ENCODE peak calls at places on chromosomes 16 and 17, in five cellular contexts. One of them, this sample, is unnamed.

GRCh38 chr16:1706386-1707192 is 594 bp downstream of the MAPK8IP3 start:
- DNase-seq in PC-3: no peak
- DNase-seq in A549: no peak
- DNase-seq in OCI-LY7: peak; percentile 63
- DNase-seq in uterus: no peak
- DNase-seq in this sample: peak; percentile 12

GRCh38 chr16:369866-370436 is 387 bp downstream of the MRPL28 start:
- DNase-seq in OCI-LY7: no peak
- DNase-seq in PC-3: peak; percentile 9
- DNase-seq in A549: no peak
- DNase-seq in uterus: no peak
- DNase-seq in this sample: no peak

GRCh38 chr17:73643012-73643845 is 1.0 kb downstream of the SDK2 start:
- DNase-seq in OCI-LY7: no peak
- DNase-seq in PC-3: peak; percentile 17
- DNase-seq in uterus: no peak
- DNase-seq in A549: peak; percentile 64
- DNase-seq in this sample: no peak

GRCh38 chr16:68711421-68712139 is 25.5 kb upstream of the CDH1 start:
- DNase-seq in A549: no peak
- DNase-seq in OCI-LY7: no peak
- DNase-seq in uterus: no peak
- DNase-seq in PC-3: no peak
- DNase-seq in this sample: no peak

GRCh38 chr17:41772218-41772585 is 14.3 kb downstream of the JUP start:
- DNase-seq in PC-3: peak; percentile 82
- DNase-seq in uterus: no peak
- DNase-seq in A549: no peak
- DNase-seq in OCI-LY7: no peak
- DNase-seq in this sample: no peak

GRCh38 chr17:3594056-3594810 is 15.0 kb downstream of the TRPV1 start:
- DNase-seq in OCI-LY7: no peak
- DNase-seq in A549: no peak
- DNase-seq in PC-3: peak; percentile 74
- DNase-seq in uterus: no peak
- DNase-seq in this sample: peak; percentile 37

GRCh38 chr17:81705518-81706231 is 2.5 kb downstream of the MRPL12 start:
- DNase-seq in OCI-LY7: no peak
- DNase-seq in uterus: no peak
- DNase-seq in PC-3: no peak
- DNase-seq in A549: no peak
- DNase-seq in this sample: no peak

GRCh38 chr17:8147141-8147804 is 4.9 kb downstream of the PER1 start:
- DNase-seq in OCI-LY7: no peak
- DNase-seq in A549: no peak
- DNase-seq in PC-3: no peak
- DNase-seq in uterus: no peak
- DNase-seq in this sample: no peak

GRCh38 chr16:75472908-75473877 is 8.7 kb upstream of the TMEM170A start:
- DNase-seq in A549: no peak
- DNase-seq in uterus: no peak
- DNase-seq in OCI-LY7: no peak
- DNase-seq in PC-3: no peak
- DNase-seq in this sample: no peak

GRCh38 chr16:77540656-77541055 is 105.8 kb upstream of the ADAMTS18 start:
- DNase-seq in PC-3: no peak
- DNase-seq in uterus: no peak
- DNase-seq in A549: no peak
- DNase-seq in OCI-LY7: no peak
- DNase-seq in this sample: no peak

GRCh38 chr17:46191332-46192210 is 1.7 kb downstream of the KANSL1 start:
- DNase-seq in OCI-LY7: peak; percentile 49
- DNase-seq in uterus: no peak
- DNase-seq in A549: peak; percentile 64
- DNase-seq in PC-3: peak; percentile 32
- DNase-seq in this sample: no peak

GRCh38 chr17:2369551-2370210 is 31.2 kb downstream of the MNT start:
- DNase-seq in A549: no peak
- DNase-seq in OCI-LY7: peak; percentile 28
- DNase-seq in PC-3: no peak
- DNase-seq in uterus: no peak
- DNase-seq in this sample: no peak

GRCh38 chr16:52456368-52456767 is 90.6 kb downstream of the TOX3 start:
- DNase-seq in uterus: no peak
- DNase-seq in OCI-LY7: no peak
- DNase-seq in A549: no peak
- DNase-seq in PC-3: no peak
- DNase-seq in this sample: no peak

GRCh38 chr17:55722742-55723487 is at the start of gene TMEM100:
- DNase-seq in PC-3: no peak
- DNase-seq in A549: no peak
- DNase-seq in OCI-LY7: no peak
- DNase-seq in uterus: peak; percentile 70
- DNase-seq in this sample: peak; percentile 53

GRCh38 chr16:83137326-83137770 is 510.6 kb downstream of the CDH13 start:
- DNase-seq in uterus: peak; percentile 33
- DNase-seq in PC-3: peak; percentile 58
- DNase-seq in OCI-LY7: peak; percentile 93
- DNase-seq in A549: peak; percentile 5
- DNase-seq in this sample: no peak

GRCh38 chr17:51820766-51821165 is 337.7 kb downstream of the CA10 start:
- DNase-seq in A549: no peak
- DNase-seq in OCI-LY7: no peak
- DNase-seq in PC-3: no peak
- DNase-seq in uterus: no peak
- DNase-seq in this sample: no peak

GRCh38 chr16:56196381-56196780 is 5.1 kb downstream of the GNAO1 start:
- DNase-seq in uterus: no peak
- DNase-seq in OCI-LY7: no peak
- DNase-seq in A549: no peak
- DNase-seq in PC-3: no peak
- DNase-seq in this sample: no peak

GRCh38 chr16:17470002-17470870 is 524 bp downstream of the XYLT1 start:
- DNase-seq in PC-3: no peak
- DNase-seq in uterus: peak; percentile 41
- DNase-seq in A549: no peak
- DNase-seq in OCI-LY7: peak; percentile 55
- DNase-seq in this sample: no peak

GRCh38 chr16:82728901-82729300 is 102.1 kb downstream of the CDH13 start:
- DNase-seq in uterus: no peak
- DNase-seq in A549: no peak
- DNase-seq in OCI-LY7: peak; percentile 1
- DNase-seq in PC-3: no peak
- DNase-seq in this sample: no peak

GRCh38 chr16:81797443-81797842 is 18.4 kb downstream of the PLCG2 start:
- DNase-seq in PC-3: no peak
- DNase-seq in A549: no peak
- DNase-seq in OCI-LY7: peak; percentile 80
- DNase-seq in uterus: no peak
- DNase-seq in this sample: no peak

GRCh38 chr17:43556292-43556691 is 10.2 kb upstream of the ETV4 start:
- DNase-seq in uterus: no peak
- DNase-seq in OCI-LY7: no peak
- DNase-seq in A549: peak; percentile 95
- DNase-seq in PC-3: peak; percentile 87
- DNase-seq in this sample: peak; percentile 56

GRCh38 chr16:57863434-57864160 is 61.3 kb upstream of the KIFC3 start:
- DNase-seq in A549: peak; percentile 86
- DNase-seq in uterus: peak; percentile 69
- DNase-seq in OCI-LY7: no peak
- DNase-seq in PC-3: peak; percentile 71
- DNase-seq in this sample: peak; percentile 38

GRCh38 chr17:33291248-33292183 is 1.6 kb downstream of the ASIC2 start:
- DNase-seq in PC-3: no peak
- DNase-seq in OCI-LY7: no peak
- DNase-seq in A549: peak; percentile 66
- DNase-seq in uterus: no peak
- DNase-seq in this sample: no peak

GRCh38 chr16:69273009-69273408 is 38.1 kb upstream of the VPS4A start:
- DNase-seq in uterus: no peak
- DNase-seq in PC-3: no peak
- DNase-seq in A549: no peak
- DNase-seq in OCI-LY7: no peak
- DNase-seq in this sample: no peak

GRCh38 chr16:87806608-87807546 is 41.1 kb upstream of the KLHDC4 start:
- DNase-seq in uterus: no peak
- DNase-seq in PC-3: peak; percentile 68
- DNase-seq in A549: peak; percentile 85
- DNase-seq in OCI-LY7: peak; percentile 95
- DNase-seq in this sample: no peak

GRCh38 chr16:23567602-23568001 is 10.1 kb downstream of the UBFD1 start:
- DNase-seq in uterus: no peak
- DNase-seq in OCI-LY7: no peak
- DNase-seq in PC-3: no peak
- DNase-seq in A549: no peak
- DNase-seq in this sample: no peak

GRCh38 chr16:22008215-22009142 is 568 bp downstream of the MOSMO start:
- DNase-seq in A549: peak; percentile 16
- DNase-seq in uterus: peak; percentile 28
- DNase-seq in PC-3: no peak
- DNase-seq in OCI-LY7: peak; percentile 25
- DNase-seq in this sample: no peak

GRCh38 chr17:50935201-50936124 is 69.3 kb upstream of the TOB1 start:
- DNase-seq in OCI-LY7: no peak
- DNase-seq in uterus: no peak
- DNase-seq in A549: peak; percentile 98
- DNase-seq in PC-3: peak; percentile 77
- DNase-seq in this sample: peak; percentile 98

GRCh38 chr16:89575247-89576172 is at the start of gene CPNE7:
- DNase-seq in OCI-LY7: no peak
- DNase-seq in uterus: no peak
- DNase-seq in A549: peak; percentile 32
- DNase-seq in PC-3: no peak
- DNase-seq in this sample: no peak

GRCh38 chr17:36085710-36086268 is 4.2 kb downstream of the CCL3 start:
- DNase-seq in uterus: no peak
- DNase-seq in OCI-LY7: no peak
- DNase-seq in A549: no peak
- DNase-seq in PC-3: no peak
- DNase-seq in this sample: no peak

GRCh38 chr17:36092228-36092627 is 2.3 kb upstream of the CCL3 start:
- DNase-seq in OCI-LY7: no peak
- DNase-seq in A549: no peak
- DNase-seq in PC-3: no peak
- DNase-seq in uterus: no peak
- DNase-seq in this sample: no peak

GRCh38 chr17:36094232-36094631 is 4.3 kb upstream of the CCL3 start:
- DNase-seq in A549: no peak
- DNase-seq in PC-3: no peak
- DNase-seq in OCI-LY7: no peak
- DNase-seq in uterus: no peak
- DNase-seq in this sample: no peak

GRCh38 chr17:36088559-36089376 is 1.2 kb downstream of the CCL3 start:
- DNase-seq in OCI-LY7: no peak
- DNase-seq in PC-3: no peak
- DNase-seq in uterus: no peak
- DNase-seq in A549: no peak
- DNase-seq in this sample: no peak

DNA sequence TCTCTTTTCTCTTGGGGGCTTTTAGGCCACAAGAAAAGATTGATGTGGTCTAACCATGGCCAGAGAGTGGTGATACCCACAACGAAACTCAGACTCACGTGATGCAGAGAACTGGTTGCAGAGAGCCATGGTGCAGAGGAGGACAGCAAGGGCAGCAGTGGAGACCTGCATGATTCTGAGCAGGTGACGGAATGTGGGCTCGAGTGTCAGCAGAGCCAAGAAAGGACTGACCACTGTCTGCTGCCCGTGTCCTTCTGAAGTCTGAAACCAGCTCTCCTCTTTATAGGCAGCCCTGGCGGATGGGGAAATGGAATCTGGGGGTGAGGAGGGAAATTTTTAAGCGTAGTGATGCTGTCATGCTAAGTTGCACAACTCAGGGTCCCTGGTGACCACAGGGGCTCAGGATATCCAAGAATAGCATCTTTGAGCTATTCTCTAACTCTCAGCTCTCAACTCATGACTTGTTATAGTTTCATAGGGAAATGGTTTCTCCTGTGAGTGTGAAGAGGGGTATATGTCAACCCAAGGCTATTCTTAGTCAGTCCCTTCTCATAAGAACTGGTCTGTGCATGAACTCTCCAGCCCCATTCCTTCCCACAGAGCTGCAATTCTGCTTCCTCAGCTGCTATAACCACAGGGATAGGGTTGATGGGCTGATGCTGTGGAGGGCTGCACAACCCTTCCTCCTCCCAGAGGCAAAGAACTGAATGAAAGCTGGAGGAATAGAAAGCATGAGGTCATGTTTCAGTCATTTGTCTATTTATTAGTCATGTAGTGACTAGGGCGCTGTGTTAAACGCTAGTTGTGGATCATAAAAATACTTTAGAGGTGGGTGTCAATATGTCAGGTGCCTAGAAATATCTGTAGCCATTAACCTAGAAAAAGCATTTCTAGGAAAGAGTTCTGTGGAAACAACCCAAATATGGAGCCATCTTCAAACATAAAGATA is at the start of gene CCL3:
- DNase-seq in PC-3: peak; percentile 2
- DNase-seq in OCI-LY7: peak; percentile 51
- DNase-seq in uterus: no peak
- DNase-seq in A549: no peak
- DNase-seq in this sample: no peak
- H3K4me1 ChIP-seq in PC-3: no peaks in the 10 kb centered on the region
- H3K4me1 ChIP-seq in OCI-LY7: peaks cover 16% of the 10 kb centered on the region
- H3K4me1 ChIP-seq in uterus: no peaks in the 10 kb centered on the region
- H3K4me1 ChIP-seq in A549: no peaks in the 10 kb centered on the region
- H3K4me1 ChIP-seq in this sample: no peaks in the 10 kb centered on the region

DNA sequence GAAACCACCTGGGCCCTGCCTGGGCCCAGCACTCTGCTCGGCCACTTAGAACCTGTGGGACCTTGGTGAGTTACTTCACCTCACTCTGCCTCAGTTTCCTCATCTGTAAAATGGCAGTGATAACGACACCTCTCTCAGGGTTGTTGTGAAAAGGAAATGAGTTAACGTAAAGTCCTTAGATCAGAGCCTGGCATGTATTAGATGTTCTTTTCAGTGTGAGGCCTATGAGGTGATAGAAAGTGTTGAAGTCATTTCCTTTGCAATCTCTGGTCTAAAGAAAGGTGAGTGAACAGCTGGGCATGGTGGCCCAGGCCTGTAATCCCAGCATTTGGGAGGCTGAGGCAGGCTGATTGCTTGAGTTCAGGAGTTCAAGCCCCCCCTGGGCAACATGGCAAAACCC is 51.7 kb upstream of the LGALS9 start:
- DNase-seq in A549: no peak
- DNase-seq in PC-3: no peak
- DNase-seq in OCI-LY7: no peak
- DNase-seq in uterus: no peak
- DNase-seq in this sample: no peak
- H3K27ac ChIP-seq in A549: no peak overlapping the region
- H3K27ac ChIP-seq in PC-3: no peak overlapping the region
- H3K27ac ChIP-seq in OCI-LY7: no peak overlapping the region
- H3K27ac ChIP-seq in uterus: no peak overlapping the region
- H3K27ac ChIP-seq in this sample: peak overlapping the region; percentile 99

GRCh38 chr16:70417661-70418060 is 21.2 kb downstream of the ST3GAL2 start:
- DNase-seq in uterus: no peak
- DNase-seq in A549: no peak
- DNase-seq in PC-3: no peak
- DNase-seq in OCI-LY7: no peak
- DNase-seq in this sample: no peak
- H3K4me1 ChIP-seq in uterus: peaks cover 6% of the 10 kb centered on the region
- H3K4me1 ChIP-seq in A549: peaks cover 20% of the 10 kb centered on the region
- H3K4me1 ChIP-seq in PC-3: no peaks in the 10 kb centered on the region
- H3K4me1 ChIP-seq in OCI-LY7: peaks cover 64% of the 10 kb centered on the region
- H3K4me1 ChIP-seq in this sample: peaks cover 76% of the 10 kb centered on the region

GRCh38 chr16:48442379-48442778 is 57.2 kb upstream of the SIAH1 start:
- DNase-seq in A549: no peak
- DNase-seq in uterus: no peak
- DNase-seq in OCI-LY7: no peak
- DNase-seq in PC-3: no peak
- DNase-seq in this sample: no peak
- H3K27ac ChIP-seq in A549: peak overlapping the region; percentile 66
- H3K27ac ChIP-seq in uterus: no peak overlapping the region
- H3K27ac ChIP-seq in OCI-LY7: no peak overlapping the region
- H3K27ac ChIP-seq in PC-3: peak overlapping the region; percentile 74
- H3K27ac ChIP-seq in this sample: no peak overlapping the region